ENCODE peak calls at places on chromosomes 11 and 22, in ten cellular contexts. Q, I, N, Z, M, D, J, U, P and S are unnamed samples.

GRCh38 chr11:86977441-86978050 is 22.4 kb upstream of the FZD4 start:
- DNase-seq in Q (no peak), I (no peak), N (no peak), Z (no peak), M (no peak), D (no peak), J (no peak), U (no peak), P (no peak), S (no peak)

GRCh38 chr22:43968614-43969013 is 13.4 kb downstream of the SAMM50 start:
- DNase-seq in Q (no peak), I (no peak), N (no peak), Z (no peak), M (no peak), D (no peak), J (no peak), U (no peak), P (no peak), S (no peak)

GRCh38 chr11:133833101-133833898 is 12.0 kb downstream of the SPATA19 start:
- DNase-seq in Q (no peak), I (no peak), N (no peak), Z (no peak), M (no peak), D (no peak), J (no peak), U (no peak), P (no peak), S (no peak)

GRCh38 chr11:18775492-18776292 is 15.9 kb downstream of the PTPN5 start:
- DNase-seq in Q (peak; percentile 45), I (peak; percentile 52), N (peak; percentile 75), Z (peak; percentile 54), M (no peak), D (peak; percentile 41), J (peak; percentile 35), U (peak; percentile 10), P (no peak), S (peak; percentile 37)

GRCh38 chr11:86183694-86184093 is 60.9 kb upstream of the EED start:
- DNase-seq in Q (no peak), I (peak; percentile 70), N (peak; percentile 82), Z (peak; percentile 87), M (no peak), D (no peak), J (no peak), U (peak; percentile 53), P (no peak), S (no peak)

GRCh38 chr11:11157201-11157600 is 195.8 kb downstream of the CSNK2A3 start:
- DNase-seq in Q (no peak), I (peak; percentile 36), N (peak; percentile 48), Z (peak; percentile 18), M (no peak), D (peak; percentile 56), J (peak; percentile 27), U (peak; percentile 5), P (peak; percentile 51), S (peak; percentile 28)

GRCh38 chr11:25441432-25441831 is 890.5 kb upstream of the ANO3 start:
- DNase-seq in Q (no peak), I (no peak), N (peak; percentile 5), Z (no peak), M (no peak), D (no peak), J (no peak), U (no peak), P (no peak), S (no peak)

GRCh38 chr11:130206141-130206540 is 46.6 kb downstream of the ST14 start:
- DNase-seq in Q (no peak), I (no peak), N (no peak), Z (no peak), M (no peak), D (no peak), J (no peak), U (no peak), P (no peak), S (no peak)

GRCh38 chr11:78811622-78812021 is 237.0 kb upstream of the NARS2 start:
- DNase-seq in Q (no peak), I (no peak), N (no peak), Z (no peak), M (no peak), D (no peak), J (no peak), U (no peak), P (no peak), S (no peak)

GRCh38 chr22:19565382-19565902 is 41.2 kb upstream of the CLDN5 start:
- DNase-seq in Q (no peak), I (no peak), N (no peak), Z (no peak), M (no peak), D (no peak), J (no peak), U (no peak), P (no peak), S (no peak)

GRCh38 chr11:88202498-88202897 is 27.3 kb upstream of the RAB38 start:
- DNase-seq in Q (no peak), I (no peak), N (no peak), Z (no peak), M (no peak), D (no peak), J (no peak), U (no peak), P (no peak), S (no peak)

GRCh38 chr11:113376156-113376555 is 11.4 kb upstream of the ANKK1 start:
- DNase-seq in Q (peak; percentile 17), I (no peak), N (no peak), Z (peak; percentile 73), M (peak; percentile 6), D (no peak), J (peak; percentile 56), U (no peak), P (no peak), S (peak; percentile 66)

GRCh38 chr11:44862546-44863101 is 88.1 kb downstream of the TP53I11 start:
- DNase-seq in Q (no peak), I (peak; percentile 46), N (no peak), Z (no peak), M (no peak), D (no peak), J (no peak), U (peak; percentile 8), P (no peak), S (no peak)

GRCh38 chr22:43437871-43438475 is 26.2 kb downstream of the MPPED1 start:
- DNase-seq in Q (no peak), I (no peak), N (no peak), Z (no peak), M (no peak), D (no peak), J (no peak), U (no peak), P (no peak), S (no peak)

GRCh38 chr11:79520086-79520485 is 79.3 kb upstream of the TENM4 start:
- DNase-seq in Q (no peak), I (no peak), N (peak; percentile 66), Z (no peak), M (no peak), D (no peak), J (no peak), U (no peak), P (no peak), S (no peak)

GRCh38 chr11:65896009-65896999 is 3.9 kb downstream of the FOSL1 start:
- DNase-seq in Q (no peak), I (peak; percentile 64), N (no peak), Z (no peak), M (no peak), D (no peak), J (no peak), U (no peak), P (no peak), S (no peak)

GRCh38 chr22:46098525-46099475 is 51.5 kb upstream of the PPARA start:
- DNase-seq in Q (no peak), I (no peak), N (no peak), Z (no peak), M (no peak), D (no peak), J (no peak), U (no peak), P (no peak), S (no peak)

GRCh38 chr11:65355013-65355775 is 643 bp downstream of the TIGD3 start:
- DNase-seq in Q (peak; percentile 22), I (no peak), N (no peak), Z (no peak), M (no peak), D (peak; percentile 62), J (peak; percentile 35), U (no peak), P (peak; percentile 64), S (no peak)

GRCh38 chr11:69893631-69894030 is 74.4 kb upstream of the FGF3 start:
- DNase-seq in Q (no peak), I (no peak), N (no peak), Z (no peak), M (no peak), D (no peak), J (no peak), U (no peak), P (no peak), S (no peak)

GRCh38 chr11:75673977-75674582 is 5.2 kb upstream of the MAP6 start:
- DNase-seq in Q (peak; percentile 42), I (peak; percentile 77), N (peak; percentile 87), Z (peak; percentile 81), M (no peak), D (no peak), J (no peak), U (peak; percentile 30), P (no peak), S (peak; percentile 32)

GRCh38 chr22:30606455-30607299 is at the start of gene TCN2:
- DNase-seq in Q (no peak), I (peak; percentile 81), N (peak; percentile 67), Z (peak; percentile 71), M (no peak), D (peak; percentile 17), J (peak; percentile 88), U (peak; percentile 93), P (no peak), S (peak; percentile 86)

GRCh38 chr22:30296851-30297250 is 7.5 kb upstream of the CASTOR1 start:
- DNase-seq in Q (no peak), I (no peak), N (no peak), Z (no peak), M (no peak), D (no peak), J (no peak), U (no peak), P (no peak), S (no peak)

GRCh38 chr11:27694992-27695391 is 5.3 kb downstream of the BDNF start:
- DNase-seq in Q (no peak), I (no peak), N (peak; percentile 34), Z (peak; percentile 43), M (no peak), D (no peak), J (no peak), U (peak; percentile 62), P (no peak), S (no peak)

GRCh38 chr11:116993599-116993998 is 104.6 kb downstream of the SIK3 start:
- DNase-seq in Q (no peak), I (peak; percentile 12), N (no peak), Z (no peak), M (no peak), D (peak; percentile 25), J (peak; percentile 72), U (peak; percentile 69), P (peak; percentile 35), S (no peak)

GRCh38 chr11:30749268-30749667 is 163.1 kb upstream of the MPPED2 start:
- DNase-seq in Q (no peak), I (no peak), N (no peak), Z (no peak), M (no peak), D (no peak), J (no peak), U (no peak), P (no peak), S (no peak)

GRCh38 chr11:75938543-75938942 is 123.5 kb downstream of the UVRAG start:
- DNase-seq in Q (no peak), I (no peak), N (peak; percentile 14), Z (peak; percentile 60), M (no peak), D (no peak), J (no peak), U (peak; percentile 24), P (no peak), S (peak; percentile 10)

GRCh38 chr22:37230673-37231405 is 13.2 kb downstream of the RAC2 start:
- DNase-seq in Q (no peak), I (no peak), N (no peak), Z (peak; percentile 21), M (no peak), D (peak; percentile 45), J (no peak), U (no peak), P (peak; percentile 35), S (no peak)

GRCh38 chr22:41541484-41541883 is 2.8 kb downstream of the POLR3H start:
- DNase-seq in Q (no peak), I (no peak), N (no peak), Z (no peak), M (no peak), D (no peak), J (no peak), U (no peak), P (no peak), S (no peak)